ENCODE peak calls at places on chromosomes 3 and 15, in four cellular contexts. N is K562, O is mesenchymal stem cell, G is GM23248. T is an unnamed sample. For H3K4me1, the result is how much of the 10 kb centered on the place peaks cover.

GRCh38 chr3:101042996-101043686 is 49.9 kb upstream of the ABI3BP start:
- DNase-seq in O (peak), G (peak), N (no peak), T (no peak)

GRCh38 chr3:170697131-170697530 is 111.3 kb upstream of the SLC7A14 start:
- DNase-seq in G (no peak), O (no peak), N (no peak), T (no peak)

GRCh38 chr3:106167728-106168127 is 298.9 kb upstream of the CBLB start:
- DNase-seq in O (no peak), N (no peak), G (no peak), T (no peak)

GRCh38 chr15:63057454-63058335 is 15.1 kb downstream of the TPM1 start:
- DNase-seq in N (no peak), G (peak), O (peak), T (no peak)

GRCh38 chr15:93231261-93231939 is 142.4 kb upstream of the RGMA start:
- DNase-seq in O (no peak), G (no peak), N (no peak), T (no peak)

GRCh38 chr3:123258811-123259420 is 57.2 kb downstream of the SEC22A start:
- DNase-seq in O (peak), N (no peak), G (peak), T (no peak)

GRCh38 chr15:32029409-32029861 is 880 bp upstream of the CHRNA7 start:
- DNase-seq in O (no peak), N (no peak), G (peak), T (no peak)

GRCh38 chr3:149763565-149763964 is 11.3 kb upstream of the COMMD2 start:
- DNase-seq in N (no peak), G (no peak), O (no peak), T (no peak)

GRCh38 chr3:39388741-39389248 is 5.6 kb downstream of the SLC25A38 start:
- DNase-seq in G (no peak), N (peak), O (no peak), T (no peak)

GRCh38 chr15:52440414-52440813 is 88.3 kb downstream of the MYO5A start:
- DNase-seq in O (peak), G (peak), N (no peak), T (peak)

GRCh38 chr15:76185716-76186115 is 125.6 kb downstream of the ETFA start:
- DNase-seq in O (peak), G (peak), N (peak), T (no peak)

GRCh38 chr15:58734859-58735258 is 14.6 kb downstream of the ADAM10 start:
- DNase-seq in O (no peak), N (no peak), G (no peak), T (no peak)

GRCh38 chr3:128222771-128223386 is 69.6 kb downstream of the EEFSEC start:
- DNase-seq in G (peak), N (no peak), O (no peak), T (no peak)

GRCh38 chr15:34047893-34048775 is 9.1 kb upstream of the AVEN start:
- DNase-seq in G (peak), O (peak), N (no peak), T (no peak)
- H2AFZ ChIP-seq in G (no peak), O (no peak), N (no peak), T (no peak)

GRCh38 chr3:11898611-11899325 is 52.1 kb upstream of the TAMM41 start:
- DNase-seq in O (no peak), N (no peak), G (no peak), T (no peak)

GRCh38 chr3:11899826-11900225 is 53.1 kb upstream of the TAMM41 start:
- DNase-seq in G (no peak), O (no peak), N (no peak), T (no peak)

GRCh38 chr3:11903047-11903446 is 56.4 kb upstream of the TAMM41 start:
- DNase-seq in O (no peak), N (no peak), G (no peak), T (no peak)

GRCh38 chr3:11901286-11901875 is 54.7 kb upstream of the TAMM41 start:
- DNase-seq in N (no peak), O (no peak), G (no peak), T (no peak)

GRCh38 chr3:11900844-11901243 is 54.2 kb upstream of the TAMM41 start:
- DNase-seq in G (no peak), O (no peak), N (no peak), T (no peak)
- H3K4me2 ChIP-seq in G (no peak), O (no peak), N (no peak), T (no peak)

DNA sequence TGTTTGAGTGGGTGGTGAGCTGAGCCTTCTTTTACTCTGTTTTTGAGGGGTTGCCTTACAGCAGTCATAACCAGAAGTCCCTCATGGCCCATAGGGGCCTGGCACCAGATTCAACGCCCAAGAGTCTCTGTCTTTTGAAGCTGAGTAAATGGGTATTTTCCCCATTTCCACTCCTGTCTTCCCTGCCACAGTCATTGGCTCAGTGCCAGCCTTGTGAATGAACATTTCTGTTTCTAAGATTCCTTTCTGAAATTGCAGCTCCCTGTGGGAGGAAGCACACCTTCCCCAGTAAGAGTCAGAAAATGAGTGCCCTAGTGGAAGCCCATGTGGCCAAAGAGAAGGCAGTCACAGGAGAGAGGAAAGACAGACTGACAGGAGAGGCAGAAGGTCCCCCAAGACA is 43.7 kb upstream of the POLR2M start:
- DNase-seq in G (no peak), N (no peak), O (no peak), T (no peak)
- H3K4me1 ChIP-seq in G (under half), N (under half), O (under half), T (under half)

DNA sequence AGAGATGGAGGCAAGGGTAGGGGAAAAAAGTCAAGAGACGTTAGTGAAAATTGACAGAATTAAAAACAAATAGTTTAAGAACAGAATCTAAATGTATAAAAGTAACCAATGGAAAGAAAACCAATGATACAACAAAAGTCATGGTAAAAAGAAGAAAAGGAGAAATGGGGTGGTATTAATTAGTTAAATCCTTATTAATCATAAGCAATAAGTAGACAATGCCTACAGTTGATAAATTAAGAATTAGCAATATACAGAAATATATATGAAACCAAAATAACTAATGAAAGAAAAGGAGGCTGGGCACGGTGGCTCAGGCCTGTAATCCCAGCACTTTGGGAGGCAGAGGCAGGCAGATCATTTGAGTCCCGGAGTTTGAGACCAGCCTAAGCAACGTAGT is 23.8 kb downstream of the EPM2AIP1 start:
- DNase-seq in N (no peak), O (no peak), G (no peak), T (no peak)
- H2AFZ ChIP-seq in N (peak), O (no peak), G (no peak), T (peak)

GRCh38 chr15:23644829-23645228 is 2.8 kb downstream of the MAGEL2 start:
- DNase-seq in O (no peak), G (no peak), N (no peak), T (no peak)

GRCh38 chr15:23645379-23646164 is 2.1 kb downstream of the MAGEL2 start:
- DNase-seq in N (peak), G (no peak), O (no peak), T (no peak)

GRCh38 chr15:23646165-23647000 is 1.3 kb downstream of the MAGEL2 start:
- DNase-seq in O (no peak), N (no peak), G (no peak), T (no peak)

GRCh38 chr15:23647001-23647295 is 719 bp downstream of the MAGEL2 start:
- DNase-seq in O (no peak), N (no peak), G (no peak), T (no peak)

DNA sequence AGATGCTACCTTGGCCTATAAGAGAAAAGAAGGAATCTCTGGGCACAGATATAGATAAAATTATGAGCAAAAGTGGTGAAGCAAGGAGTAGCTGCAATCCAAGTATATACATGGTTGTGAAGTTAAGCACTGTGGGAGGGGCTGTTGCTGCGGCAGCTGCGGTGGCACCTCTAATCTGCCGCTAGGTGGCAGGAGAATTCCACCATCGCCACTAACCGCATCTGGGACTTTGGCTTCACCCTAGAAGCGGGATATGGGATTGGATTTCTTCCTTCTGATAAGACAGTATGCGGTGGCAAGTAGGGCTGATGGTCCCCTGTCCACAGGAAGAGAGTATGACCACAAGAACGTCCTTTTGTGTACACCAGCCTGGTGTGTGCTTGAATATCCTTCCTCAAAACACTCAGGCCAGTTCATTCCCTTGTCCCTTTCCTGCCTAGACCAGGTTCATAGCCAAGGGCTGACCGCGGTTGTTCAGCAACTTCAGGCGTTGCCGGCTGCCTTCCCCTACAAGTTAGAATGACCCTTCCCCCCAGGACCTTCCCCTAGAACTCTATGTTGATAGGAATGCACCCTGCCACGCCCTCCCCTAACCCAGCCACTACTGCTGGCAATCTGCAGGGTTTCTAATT is 5.1 kb downstream of the MAGEL2 start:
- DNase-seq in G (peak), O (peak), N (peak), T (no peak)
- H3K4me2 ChIP-seq in G (no peak), O (no peak), N (no peak), T (no peak)

T was measured in keratinocyte.